ENCODE peak calls at places on chromosome 14, in nine cellular contexts. One of them, this sample, is unnamed.
A peak's percentile ranks its signal among the peaks of the same experiment; 100 is the strongest.

GRCh38 chr14:26281280-26281998 is 316.4 kb downstream of the NOVA1 start:
- DNase-seq in DMS153: peak; percentile 73
- DNase-seq in stimulated activated CD8-positive, alpha-beta memory T cell treated with anti-CD3 and anti-CD28 coated beads, Interleukin-12 subunit alpha, Interleukin-12 subunit beta, amount 100 ng/mL, for 4 hours: no peak
- DNase-seq in CD8-positive, alpha-beta T cell: no peak
- DNase-seq in activated CD4-positive, alpha-beta T cell treated with anti-CD3 and anti-CD28 coated beads, Interleukin-2, amount 50 U/mL, for 48 hours: no peak
- DNase-seq in body of pancreas: no peak
- DNase-seq in transverse colon: no peak
- DNase-seq in amniotic epithelial cell: peak; percentile 3
- DNase-seq in astrocyte of the cerebellum: peak; percentile 19
- DNase-seq in this sample: no peak

GRCh38 chr14:59691266-59691665 is 114.7 kb upstream of the CCDC175 start:
- DNase-seq in DMS153: no peak
- DNase-seq in stimulated activated CD8-positive, alpha-beta memory T cell treated with anti-CD3 and anti-CD28 coated beads, Interleukin-12 subunit alpha, Interleukin-12 subunit beta, amount 100 ng/mL, for 4 hours: no peak
- DNase-seq in CD8-positive, alpha-beta T cell: no peak
- DNase-seq in activated CD4-positive, alpha-beta T cell treated with anti-CD3 and anti-CD28 coated beads, Interleukin-2, amount 50 U/mL, for 48 hours: no peak
- DNase-seq in body of pancreas: no peak
- DNase-seq in transverse colon: no peak
- DNase-seq in amniotic epithelial cell: no peak
- DNase-seq in astrocyte of the cerebellum: no peak
- DNase-seq in this sample: no peak

GRCh38 chr14:102980409-102980810 is 57.9 kb downstream of the AMN start:
- DNase-seq in DMS153: no peak
- DNase-seq in stimulated activated CD8-positive, alpha-beta memory T cell treated with anti-CD3 and anti-CD28 coated beads, Interleukin-12 subunit alpha, Interleukin-12 subunit beta, amount 100 ng/mL, for 4 hours: no peak
- DNase-seq in CD8-positive, alpha-beta T cell: no peak
- DNase-seq in activated CD4-positive, alpha-beta T cell treated with anti-CD3 and anti-CD28 coated beads, Interleukin-2, amount 50 U/mL, for 48 hours: no peak
- DNase-seq in body of pancreas: no peak
- DNase-seq in transverse colon: no peak
- DNase-seq in amniotic epithelial cell: peak; percentile 47
- DNase-seq in astrocyte of the cerebellum: no peak
- DNase-seq in this sample: no peak

GRCh38 chr14:93780811-93781210 is 7.5 kb downstream of the PRIMA1 start:
- DNase-seq in DMS153: no peak
- DNase-seq in stimulated activated CD8-positive, alpha-beta memory T cell treated with anti-CD3 and anti-CD28 coated beads, Interleukin-12 subunit alpha, Interleukin-12 subunit beta, amount 100 ng/mL, for 4 hours: no peak
- DNase-seq in CD8-positive, alpha-beta T cell: no peak
- DNase-seq in activated CD4-positive, alpha-beta T cell treated with anti-CD3 and anti-CD28 coated beads, Interleukin-2, amount 50 U/mL, for 48 hours: no peak
- DNase-seq in body of pancreas: no peak
- DNase-seq in transverse colon: no peak
- DNase-seq in amniotic epithelial cell: no peak
- DNase-seq in astrocyte of the cerebellum: no peak
- DNase-seq in this sample: no peak

GRCh38 chr14:71856199-71856919 is 75.9 kb upstream of the RGS6 start:
- DNase-seq in DMS153: no peak
- DNase-seq in stimulated activated CD8-positive, alpha-beta memory T cell treated with anti-CD3 and anti-CD28 coated beads, Interleukin-12 subunit alpha, Interleukin-12 subunit beta, amount 100 ng/mL, for 4 hours: no peak
- DNase-seq in CD8-positive, alpha-beta T cell: no peak
- DNase-seq in activated CD4-positive, alpha-beta T cell treated with anti-CD3 and anti-CD28 coated beads, Interleukin-2, amount 50 U/mL, for 48 hours: no peak
- DNase-seq in body of pancreas: no peak
- DNase-seq in transverse colon: no peak
- DNase-seq in amniotic epithelial cell: no peak
- DNase-seq in astrocyte of the cerebellum: no peak
- DNase-seq in this sample: no peak

GRCh38 chr14:55123101-55123500 is 6.0 kb upstream of the LGALS3 start:
- DNase-seq in DMS153: no peak
- DNase-seq in stimulated activated CD8-positive, alpha-beta memory T cell treated with anti-CD3 and anti-CD28 coated beads, Interleukin-12 subunit alpha, Interleukin-12 subunit beta, amount 100 ng/mL, for 4 hours: no peak
- DNase-seq in CD8-positive, alpha-beta T cell: no peak
- DNase-seq in activated CD4-positive, alpha-beta T cell treated with anti-CD3 and anti-CD28 coated beads, Interleukin-2, amount 50 U/mL, for 48 hours: no peak
- DNase-seq in body of pancreas: peak; percentile 25
- DNase-seq in transverse colon: no peak
- DNase-seq in amniotic epithelial cell: peak; percentile 95
- DNase-seq in astrocyte of the cerebellum: peak; percentile 95
- DNase-seq in this sample: no peak

GRCh38 chr14:100577321-100577985 is 9.8 kb downstream of the BEGAIN start:
- DNase-seq in DMS153: no peak
- DNase-seq in stimulated activated CD8-positive, alpha-beta memory T cell treated with anti-CD3 and anti-CD28 coated beads, Interleukin-12 subunit alpha, Interleukin-12 subunit beta, amount 100 ng/mL, for 4 hours: no peak
- DNase-seq in CD8-positive, alpha-beta T cell: no peak
- DNase-seq in activated CD4-positive, alpha-beta T cell treated with anti-CD3 and anti-CD28 coated beads, Interleukin-2, amount 50 U/mL, for 48 hours: no peak
- DNase-seq in body of pancreas: no peak
- DNase-seq in transverse colon: no peak
- DNase-seq in amniotic epithelial cell: no peak
- DNase-seq in astrocyte of the cerebellum: no peak
- DNase-seq in this sample: no peak

GRCh38 chr14:76690502-76691105 is 70.7 kb upstream of the VASH1 start:
- DNase-seq in DMS153: no peak
- DNase-seq in stimulated activated CD8-positive, alpha-beta memory T cell treated with anti-CD3 and anti-CD28 coated beads, Interleukin-12 subunit alpha, Interleukin-12 subunit beta, amount 100 ng/mL, for 4 hours: no peak
- DNase-seq in CD8-positive, alpha-beta T cell: no peak
- DNase-seq in activated CD4-positive, alpha-beta T cell treated with anti-CD3 and anti-CD28 coated beads, Interleukin-2, amount 50 U/mL, for 48 hours: no peak
- DNase-seq in body of pancreas: no peak
- DNase-seq in transverse colon: no peak
- DNase-seq in amniotic epithelial cell: no peak
- DNase-seq in astrocyte of the cerebellum: no peak
- DNase-seq in this sample: no peak

GRCh38 chr14:85195872-85196477 is 334.0 kb upstream of the FLRT2 start:
- DNase-seq in DMS153: no peak
- DNase-seq in stimulated activated CD8-positive, alpha-beta memory T cell treated with anti-CD3 and anti-CD28 coated beads, Interleukin-12 subunit alpha, Interleukin-12 subunit beta, amount 100 ng/mL, for 4 hours: no peak
- DNase-seq in CD8-positive, alpha-beta T cell: no peak
- DNase-seq in activated CD4-positive, alpha-beta T cell treated with anti-CD3 and anti-CD28 coated beads, Interleukin-2, amount 50 U/mL, for 48 hours: no peak
- DNase-seq in body of pancreas: peak; percentile 20
- DNase-seq in transverse colon: no peak
- DNase-seq in amniotic epithelial cell: no peak
- DNase-seq in astrocyte of the cerebellum: no peak
- DNase-seq in this sample: no peak

GRCh38 chr14:32078030-32078793 is 1.1 kb downstream of the ARHGAP5 start:
- DNase-seq in DMS153: peak; percentile 34
- DNase-seq in stimulated activated CD8-positive, alpha-beta memory T cell treated with anti-CD3 and anti-CD28 coated beads, Interleukin-12 subunit alpha, Interleukin-12 subunit beta, amount 100 ng/mL, for 4 hours: no peak
- DNase-seq in CD8-positive, alpha-beta T cell: no peak
- DNase-seq in activated CD4-positive, alpha-beta T cell treated with anti-CD3 and anti-CD28 coated beads, Interleukin-2, amount 50 U/mL, for 48 hours: no peak
- DNase-seq in body of pancreas: peak; percentile 42
- DNase-seq in transverse colon: peak; percentile 43
- DNase-seq in amniotic epithelial cell: peak; percentile 70
- DNase-seq in astrocyte of the cerebellum: no peak
- DNase-seq in this sample: no peak

GRCh38 chr14:99163446-99163845 is 108.6 kb downstream of the BCL11B start:
- DNase-seq in DMS153: no peak
- DNase-seq in stimulated activated CD8-positive, alpha-beta memory T cell treated with anti-CD3 and anti-CD28 coated beads, Interleukin-12 subunit alpha, Interleukin-12 subunit beta, amount 100 ng/mL, for 4 hours: no peak
- DNase-seq in CD8-positive, alpha-beta T cell: no peak
- DNase-seq in activated CD4-positive, alpha-beta T cell treated with anti-CD3 and anti-CD28 coated beads, Interleukin-2, amount 50 U/mL, for 48 hours: no peak
- DNase-seq in body of pancreas: no peak
- DNase-seq in transverse colon: no peak
- DNase-seq in amniotic epithelial cell: no peak
- DNase-seq in astrocyte of the cerebellum: no peak
- DNase-seq in this sample: no peak

GRCh38 chr14:70622111-70622712 is 19.5 kb upstream of the TTC9 start:
- DNase-seq in DMS153: peak; percentile 43
- DNase-seq in stimulated activated CD8-positive, alpha-beta memory T cell treated with anti-CD3 and anti-CD28 coated beads, Interleukin-12 subunit alpha, Interleukin-12 subunit beta, amount 100 ng/mL, for 4 hours: no peak
- DNase-seq in CD8-positive, alpha-beta T cell: peak; percentile 34
- DNase-seq in activated CD4-positive, alpha-beta T cell treated with anti-CD3 and anti-CD28 coated beads, Interleukin-2, amount 50 U/mL, for 48 hours: peak; percentile 59
- DNase-seq in body of pancreas: peak; percentile 63
- DNase-seq in transverse colon: peak; percentile 52
- DNase-seq in amniotic epithelial cell: peak; percentile 42
- DNase-seq in astrocyte of the cerebellum: no peak
- DNase-seq in this sample: peak; percentile 75

GRCh38 chr14:26448181-26448855 is 149.5 kb downstream of the NOVA1 start:
- DNase-seq in DMS153: peak; percentile 85
- DNase-seq in stimulated activated CD8-positive, alpha-beta memory T cell treated with anti-CD3 and anti-CD28 coated beads, Interleukin-12 subunit alpha, Interleukin-12 subunit beta, amount 100 ng/mL, for 4 hours: no peak
- DNase-seq in CD8-positive, alpha-beta T cell: no peak
- DNase-seq in activated CD4-positive, alpha-beta T cell treated with anti-CD3 and anti-CD28 coated beads, Interleukin-2, amount 50 U/mL, for 48 hours: no peak
- DNase-seq in body of pancreas: no peak
- DNase-seq in transverse colon: no peak
- DNase-seq in amniotic epithelial cell: no peak
- DNase-seq in astrocyte of the cerebellum: no peak
- DNase-seq in this sample: no peak

GRCh38 chr14:89251066-89251465 is 166.0 kb downstream of the FOXN3 start:
- DNase-seq in DMS153: no peak
- DNase-seq in stimulated activated CD8-positive, alpha-beta memory T cell treated with anti-CD3 and anti-CD28 coated beads, Interleukin-12 subunit alpha, Interleukin-12 subunit beta, amount 100 ng/mL, for 4 hours: no peak
- DNase-seq in CD8-positive, alpha-beta T cell: no peak
- DNase-seq in activated CD4-positive, alpha-beta T cell treated with anti-CD3 and anti-CD28 coated beads, Interleukin-2, amount 50 U/mL, for 48 hours: no peak
- DNase-seq in body of pancreas: no peak
- DNase-seq in transverse colon: no peak
- DNase-seq in amniotic epithelial cell: peak; percentile 45
- DNase-seq in astrocyte of the cerebellum: no peak
- DNase-seq in this sample: no peak

GRCh38 chr14:99200654-99201005 is 71.4 kb downstream of the BCL11B start:
- DNase-seq in DMS153: no peak
- DNase-seq in stimulated activated CD8-positive, alpha-beta memory T cell treated with anti-CD3 and anti-CD28 coated beads, Interleukin-12 subunit alpha, Interleukin-12 subunit beta, amount 100 ng/mL, for 4 hours: no peak
- DNase-seq in CD8-positive, alpha-beta T cell: no peak
- DNase-seq in activated CD4-positive, alpha-beta T cell treated with anti-CD3 and anti-CD28 coated beads, Interleukin-2, amount 50 U/mL, for 48 hours: no peak
- DNase-seq in body of pancreas: no peak
- DNase-seq in transverse colon: no peak
- DNase-seq in amniotic epithelial cell: no peak
- DNase-seq in astrocyte of the cerebellum: no peak
- DNase-seq in this sample: no peak

GRCh38 chr14:23013056-23014054 is 3.4 kb upstream of the C14orf93 start:
- DNase-seq in DMS153: no peak
- DNase-seq in stimulated activated CD8-positive, alpha-beta memory T cell treated with anti-CD3 and anti-CD28 coated beads, Interleukin-12 subunit alpha, Interleukin-12 subunit beta, amount 100 ng/mL, for 4 hours: no peak
- DNase-seq in CD8-positive, alpha-beta T cell: no peak
- DNase-seq in activated CD4-positive, alpha-beta T cell treated with anti-CD3 and anti-CD28 coated beads, Interleukin-2, amount 50 U/mL, for 48 hours: no peak
- DNase-seq in body of pancreas: no peak
- DNase-seq in transverse colon: no peak
- DNase-seq in amniotic epithelial cell: no peak
- DNase-seq in astrocyte of the cerebellum: no peak
- DNase-seq in this sample: no peak

GRCh38 chr14:106586098-106586704 is 1059.8 kb downstream of the TMEM121 start:
- DNase-seq in DMS153: no peak
- DNase-seq in stimulated activated CD8-positive, alpha-beta memory T cell treated with anti-CD3 and anti-CD28 coated beads, Interleukin-12 subunit alpha, Interleukin-12 subunit beta, amount 100 ng/mL, for 4 hours: peak; percentile 24
- DNase-seq in CD8-positive, alpha-beta T cell: peak; percentile 40
- DNase-seq in activated CD4-positive, alpha-beta T cell treated with anti-CD3 and anti-CD28 coated beads, Interleukin-2, amount 50 U/mL, for 48 hours: peak; percentile 79
- DNase-seq in body of pancreas: peak; percentile 20
- DNase-seq in transverse colon: peak; percentile 58
- DNase-seq in amniotic epithelial cell: no peak
- DNase-seq in astrocyte of the cerebellum: no peak
- DNase-seq in this sample: peak; percentile 49

GRCh38 chr14:28661171-28661772 is 105.3 kb upstream of the FOXG1 start:
- DNase-seq in DMS153: peak; percentile 40
- DNase-seq in stimulated activated CD8-positive, alpha-beta memory T cell treated with anti-CD3 and anti-CD28 coated beads, Interleukin-12 subunit alpha, Interleukin-12 subunit beta, amount 100 ng/mL, for 4 hours: no peak
- DNase-seq in CD8-positive, alpha-beta T cell: no peak
- DNase-seq in activated CD4-positive, alpha-beta T cell treated with anti-CD3 and anti-CD28 coated beads, Interleukin-2, amount 50 U/mL, for 48 hours: no peak
- DNase-seq in body of pancreas: no peak
- DNase-seq in transverse colon: no peak
- DNase-seq in amniotic epithelial cell: peak; percentile 84
- DNase-seq in astrocyte of the cerebellum: peak; percentile 98
- DNase-seq in this sample: peak; percentile 53

GRCh38 chr14:32077081-32078029 is at the start of gene ARHGAP5:
- DNase-seq in DMS153: no peak
- DNase-seq in stimulated activated CD8-positive, alpha-beta memory T cell treated with anti-CD3 and anti-CD28 coated beads, Interleukin-12 subunit alpha, Interleukin-12 subunit beta, amount 100 ng/mL, for 4 hours: peak; percentile 51
- DNase-seq in CD8-positive, alpha-beta T cell: peak; percentile 63
- DNase-seq in activated CD4-positive, alpha-beta T cell treated with anti-CD3 and anti-CD28 coated beads, Interleukin-2, amount 50 U/mL, for 48 hours: peak; percentile 48
- DNase-seq in body of pancreas: no peak
- DNase-seq in transverse colon: peak; percentile 51
- DNase-seq in amniotic epithelial cell: peak; percentile 21
- DNase-seq in astrocyte of the cerebellum: no peak
- DNase-seq in this sample: no peak

GRCh38 chr14:74347795-74348100 is 523 bp upstream of the VRTN start:
- DNase-seq in DMS153: no peak
- DNase-seq in stimulated activated CD8-positive, alpha-beta memory T cell treated with anti-CD3 and anti-CD28 coated beads, Interleukin-12 subunit alpha, Interleukin-12 subunit beta, amount 100 ng/mL, for 4 hours: no peak
- DNase-seq in CD8-positive, alpha-beta T cell: no peak
- DNase-seq in activated CD4-positive, alpha-beta T cell treated with anti-CD3 and anti-CD28 coated beads, Interleukin-2, amount 50 U/mL, for 48 hours: no peak
- DNase-seq in body of pancreas: no peak
- DNase-seq in transverse colon: no peak
- DNase-seq in amniotic epithelial cell: no peak
- DNase-seq in astrocyte of the cerebellum: no peak
- DNase-seq in this sample: no peak

GRCh38 chr14:106605548-106606448 is 1079.4 kb downstream of the TMEM121 start:
- DNase-seq in DMS153: peak; percentile 20
- DNase-seq in stimulated activated CD8-positive, alpha-beta memory T cell treated with anti-CD3 and anti-CD28 coated beads, Interleukin-12 subunit alpha, Interleukin-12 subunit beta, amount 100 ng/mL, for 4 hours: peak; percentile 63
- DNase-seq in CD8-positive, alpha-beta T cell: peak; percentile 66
- DNase-seq in activated CD4-positive, alpha-beta T cell treated with anti-CD3 and anti-CD28 coated beads, Interleukin-2, amount 50 U/mL, for 48 hours: peak; percentile 90
- DNase-seq in body of pancreas: peak; percentile 32
- DNase-seq in transverse colon: peak; percentile 65
- DNase-seq in amniotic epithelial cell: no peak
- DNase-seq in astrocyte of the cerebellum: no peak
- DNase-seq in this sample: no peak

GRCh38 chr14:55152052-55152753 is 23.2 kb downstream of the LGALS3 start:
- DNase-seq in DMS153: no peak
- DNase-seq in stimulated activated CD8-positive, alpha-beta memory T cell treated with anti-CD3 and anti-CD28 coated beads, Interleukin-12 subunit alpha, Interleukin-12 subunit beta, amount 100 ng/mL, for 4 hours: no peak
- DNase-seq in CD8-positive, alpha-beta T cell: no peak
- DNase-seq in activated CD4-positive, alpha-beta T cell treated with anti-CD3 and anti-CD28 coated beads, Interleukin-2, amount 50 U/mL, for 48 hours: no peak
- DNase-seq in body of pancreas: no peak
- DNase-seq in transverse colon: no peak
- DNase-seq in amniotic epithelial cell: peak; percentile 78
- DNase-seq in astrocyte of the cerebellum: no peak
- DNase-seq in this sample: no peak

GRCh38 chr14:94780536-94781404 is 10.9 kb upstream of the GSC start:
- DNase-seq in DMS153: no peak
- DNase-seq in stimulated activated CD8-positive, alpha-beta memory T cell treated with anti-CD3 and anti-CD28 coated beads, Interleukin-12 subunit alpha, Interleukin-12 subunit beta, amount 100 ng/mL, for 4 hours: no peak
- DNase-seq in CD8-positive, alpha-beta T cell: no peak
- DNase-seq in activated CD4-positive, alpha-beta T cell treated with anti-CD3 and anti-CD28 coated beads, Interleukin-2, amount 50 U/mL, for 48 hours: no peak
- DNase-seq in body of pancreas: no peak
- DNase-seq in transverse colon: no peak
- DNase-seq in amniotic epithelial cell: no peak
- DNase-seq in astrocyte of the cerebellum: no peak
- DNase-seq in this sample: no peak

GRCh38 chr14:91103116-91103515 is 10.8 kb upstream of the DGLUCY start:
- DNase-seq in DMS153: no peak
- DNase-seq in stimulated activated CD8-positive, alpha-beta memory T cell treated with anti-CD3 and anti-CD28 coated beads, Interleukin-12 subunit alpha, Interleukin-12 subunit beta, amount 100 ng/mL, for 4 hours: no peak
- DNase-seq in CD8-positive, alpha-beta T cell: no peak
- DNase-seq in activated CD4-positive, alpha-beta T cell treated with anti-CD3 and anti-CD28 coated beads, Interleukin-2, amount 50 U/mL, for 48 hours: no peak
- DNase-seq in body of pancreas: no peak
- DNase-seq in transverse colon: no peak
- DNase-seq in amniotic epithelial cell: no peak
- DNase-seq in astrocyte of the cerebellum: no peak
- DNase-seq in this sample: no peak

GRCh38 chr14:105885561-105886320 is 359.4 kb downstream of the TMEM121 start:
- DNase-seq in DMS153: no peak
- DNase-seq in stimulated activated CD8-positive, alpha-beta memory T cell treated with anti-CD3 and anti-CD28 coated beads, Interleukin-12 subunit alpha, Interleukin-12 subunit beta, amount 100 ng/mL, for 4 hours: no peak
- DNase-seq in CD8-positive, alpha-beta T cell: no peak
- DNase-seq in activated CD4-positive, alpha-beta T cell treated with anti-CD3 and anti-CD28 coated beads, Interleukin-2, amount 50 U/mL, for 48 hours: no peak
- DNase-seq in body of pancreas: no peak
- DNase-seq in transverse colon: peak; percentile 4
- DNase-seq in amniotic epithelial cell: no peak
- DNase-seq in astrocyte of the cerebellum: no peak
- DNase-seq in this sample: no peak

GRCh38 chr14:63677891-63678379 is 36.3 kb upstream of the WDR89 start:
- DNase-seq in DMS153: no peak
- DNase-seq in stimulated activated CD8-positive, alpha-beta memory T cell treated with anti-CD3 and anti-CD28 coated beads, Interleukin-12 subunit alpha, Interleukin-12 subunit beta, amount 100 ng/mL, for 4 hours: no peak
- DNase-seq in CD8-positive, alpha-beta T cell: no peak
- DNase-seq in activated CD4-positive, alpha-beta T cell treated with anti-CD3 and anti-CD28 coated beads, Interleukin-2, amount 50 U/mL, for 48 hours: no peak
- DNase-seq in body of pancreas: no peak
- DNase-seq in transverse colon: peak; percentile 30
- DNase-seq in amniotic epithelial cell: peak; percentile 83
- DNase-seq in astrocyte of the cerebellum: peak; percentile 11
- DNase-seq in this sample: no peak